ENCODE peak calls at places on chromosomes 13 and 19, in ten cellular contexts. D is psoas muscle, A is ovary, T is fibroblast of the aortic adventitia, R is brain microvascular endothelial cell, G is fibroblast of lung, P is astrocyte of the spinal cord, C is thoracic aorta, E is tibial artery, I is aorta. V is an unnamed sample.
A peak's percentile ranks its signal among the peaks of the same experiment; 100 is the strongest.

GRCh38 chr13:82675024-82675423 is 1207.2 kb downstream of the SLITRK1 start:
- DNase-seq in D (no peak), A (no peak), T (no peak), R (no peak), G (no peak), P (no peak), C (no peak), E (no peak), I (no peak), V (no peak)

GRCh38 chr13:58843567-58843966 is 1212.0 kb downstream of the PCDH17 start:
- DNase-seq in D (no peak), A (no peak), T (no peak), R (no peak), G (no peak), P (no peak), C (no peak), E (no peak), I (no peak), V (no peak)

GRCh38 chr13:113020323-113021080 is 51.5 kb downstream of the MCF2L start:
- DNase-seq in D (no peak), A (no peak), T (no peak), R (no peak), G (no peak), P (no peak), C (no peak), E (no peak), I (peak; percentile 26), V (no peak)

GRCh38 chr13:101417043-101417406 is 717 bp upstream of the NALCN start:
- DNase-seq in D (no peak), A (no peak), T (peak; percentile 67), R (peak; percentile 70), G (peak; percentile 52), P (peak; percentile 60), C (no peak), E (no peak), I (no peak), V (no peak)

GRCh38 chr19:33580026-33580644 is 41.6 kb upstream of the CHST8 start:
- DNase-seq in D (no peak), A (no peak), T (no peak), R (no peak), G (no peak), P (no peak), C (no peak), E (no peak), I (no peak), V (no peak)

GRCh38 chr19:13846533-13847032 is 30.4 kb upstream of the NANOS3 start:
- DNase-seq in D (peak; percentile 89), A (peak; percentile 78), T (peak; percentile 75), R (peak; percentile 96), G (peak; percentile 89), P (peak; percentile 96), C (peak; percentile 88), E (peak; percentile 94), I (peak; percentile 96), V (no peak)

GRCh38 chr19:17340302-17340870 is 3.0 kb downstream of the GTPBP3 start:
- DNase-seq in D (peak; percentile 61), A (no peak), T (no peak), R (no peak), G (no peak), P (no peak), C (no peak), E (no peak), I (no peak), V (no peak)

GRCh38 chr19:36151144-36152051 is 849 bp downstream of the COX7A1 start:
- DNase-seq in D (peak; percentile 65), A (peak; percentile 64), T (no peak), R (no peak), G (peak; percentile 11), P (no peak), C (peak; percentile 34), E (peak; percentile 90), I (peak; percentile 74), V (no peak)

GRCh38 chr19:2494447-2495129 is 18.7 kb downstream of the GADD45B start:
- DNase-seq in D (peak; percentile 83), A (peak; percentile 65), T (peak; percentile 81), R (peak; percentile 78), G (peak; percentile 82), P (peak; percentile 88), C (peak; percentile 68), E (peak; percentile 96), I (peak; percentile 92), V (peak; percentile 64)

GRCh38 chr13:99470027-99470426 is 31.2 kb upstream of the TM9SF2 start:
- DNase-seq in D (no peak), A (no peak), T (no peak), R (no peak), G (no peak), P (no peak), C (no peak), E (no peak), I (no peak), V (no peak)

GRCh38 chr19:12260236-12260635 is 34.4 kb downstream of the ZNF44 start:
- DNase-seq in D (no peak), A (no peak), T (no peak), R (no peak), G (no peak), P (no peak), C (no peak), E (no peak), I (no peak), V (no peak)

GRCh38 chr13:106503272-106503671 is 32.2 kb downstream of the EFNB2 start:
- DNase-seq in D (no peak), A (no peak), T (no peak), R (no peak), G (no peak), P (no peak), C (no peak), E (no peak), I (no peak), V (no peak)
- H3K4me3 ChIP-seq in D (no peak overlapping the region), A (no peak overlapping the region), T (no peak overlapping the region), R (no peak overlapping the region), G (no peak overlapping the region), P (no peak overlapping the region), C (peak overlapping the region; percentile 22), E (no peak overlapping the region), I (no peak overlapping the region), V (no peak overlapping the region)

DNA sequence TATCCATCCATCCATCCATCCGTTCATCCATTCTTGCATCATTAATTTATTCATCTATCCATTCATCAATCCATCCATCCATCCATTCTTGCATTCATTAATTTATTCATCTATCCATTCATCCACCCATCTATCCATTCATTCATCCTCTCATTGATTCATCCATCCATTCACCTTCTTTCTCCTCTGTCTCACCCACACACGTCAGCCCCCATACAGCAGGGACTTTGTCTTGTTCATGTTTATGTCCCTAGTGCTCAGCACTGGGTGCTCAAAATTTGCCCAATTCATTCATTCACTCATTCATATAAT is 683 bp upstream of the AP1M2 start:
- DNase-seq in D (no peak), A (no peak), T (no peak), R (no peak), G (no peak), P (no peak), C (no peak), E (no peak), I (no peak), V (no peak)
- H3K4me3 ChIP-seq in D (no peak overlapping the region), A (no peak overlapping the region), T (no peak overlapping the region), R (no peak overlapping the region), G (no peak overlapping the region), P (no peak overlapping the region), C (no peak overlapping the region), E (no peak overlapping the region), I (no peak overlapping the region), V (no peak overlapping the region)

GRCh38 chr13:51067376-51068125 is 43.5 kb downstream of the C13orf42 start:
- DNase-seq in D (no peak), A (no peak), T (no peak), R (no peak), G (peak; percentile 12), P (no peak), C (no peak), E (no peak), I (no peak), V (no peak)
- H3K4me3 ChIP-seq in D (no peak overlapping the region), A (no peak overlapping the region), T (no peak overlapping the region), R (no peak overlapping the region), G (no peak overlapping the region), P (no peak overlapping the region), C (no peak overlapping the region), E (no peak overlapping the region), I (no peak overlapping the region), V (no peak overlapping the region)

DNA sequence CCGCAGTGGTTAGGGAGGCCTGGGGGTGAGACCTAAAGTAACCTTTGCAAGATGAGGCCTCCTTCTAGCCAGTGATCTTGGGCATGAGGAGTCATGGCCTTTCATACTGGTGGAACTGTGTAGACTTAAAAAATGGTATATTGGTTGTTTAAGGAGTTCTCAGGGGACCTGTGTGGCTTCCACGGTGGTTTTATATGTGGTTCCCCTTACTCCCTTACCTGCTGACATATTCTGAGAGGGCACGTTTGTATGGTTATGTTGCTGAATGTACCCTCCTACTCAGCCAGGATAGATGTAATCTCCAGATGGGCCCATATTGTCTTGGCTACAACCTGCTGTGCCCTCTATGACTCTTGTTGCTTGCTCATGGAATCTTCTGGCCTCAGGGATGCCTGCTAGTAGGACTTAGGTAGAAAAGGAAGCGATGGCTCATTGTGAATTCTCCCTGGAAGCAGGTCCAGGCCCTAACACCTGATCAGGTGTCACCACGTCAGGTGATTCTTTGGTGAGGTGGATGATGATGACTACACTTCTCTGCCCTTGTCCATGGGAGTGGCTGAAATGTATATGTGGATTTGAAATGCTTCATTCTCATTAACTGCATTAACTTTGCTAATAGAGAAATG is 1.8 kb downstream of the ZNF460 start:
- DNase-seq in D (no peak), A (no peak), T (no peak), R (no peak), G (no peak), P (no peak), C (no peak), E (no peak), I (no peak), V (no peak)
- H3K4me3 ChIP-seq in D (peak overlapping the region; percentile 86), A (no peak overlapping the region), T (peak overlapping the region; percentile 46), R (peak overlapping the region; percentile 27), G (peak overlapping the region; percentile 72), P (peak overlapping the region; percentile 1), C (peak overlapping the region; percentile 89), E (peak overlapping the region; percentile 70), I (no peak overlapping the region), V (peak overlapping the region; percentile 92)

DNA sequence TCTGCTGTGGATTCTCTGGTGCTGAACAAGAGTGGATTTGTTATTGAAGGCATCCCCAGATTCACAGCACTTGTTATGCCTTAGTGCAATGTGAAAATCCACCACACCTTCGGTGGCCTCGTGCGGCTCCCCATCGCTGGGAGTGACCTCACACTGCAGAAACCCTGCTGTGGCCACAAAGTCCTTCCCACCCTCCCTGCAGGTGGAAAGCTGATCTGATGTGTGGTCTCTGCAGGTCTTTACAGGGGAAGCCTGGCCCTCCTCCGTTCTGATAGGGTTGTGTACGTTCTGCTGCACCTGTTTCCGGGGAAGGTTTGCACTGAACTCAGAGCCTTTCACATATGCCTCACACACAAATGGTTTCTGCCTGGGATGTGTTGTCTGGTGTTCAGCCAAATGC is 5.0 kb downstream of the ZNF792 start:
- DNase-seq in D (no peak), A (no peak), T (no peak), R (no peak), G (no peak), P (no peak), C (no peak), E (no peak), I (no peak), V (no peak)
- H3K4me3 ChIP-seq in D (no peak overlapping the region), A (no peak overlapping the region), T (no peak overlapping the region), R (no peak overlapping the region), G (no peak overlapping the region), P (no peak overlapping the region), C (no peak overlapping the region), E (no peak overlapping the region), I (no peak overlapping the region), V (no peak overlapping the region)

V was measured in skeletal muscle cell.